ENCODE peak calls at places on chromosomes 16 and 17, in four cellular contexts. M, U, G and P are unnamed samples.

GRCh38 chr16:8623634-8624033 is 2.1 kb downstream of the METTL22 start:
- DNase-seq in M (no peak), U (peak), G (no peak), P (no peak)

GRCh38 chr16:1155353-1156110 is 2.6 kb downstream of the CACNA1H start:
- DNase-seq in M (no peak), U (no peak), G (peak), P (no peak)

GRCh38 chr16:55568151-55568693 is 1.7 kb downstream of the CAPNS2 start:
- DNase-seq in M (no peak), U (no peak), G (no peak), P (no peak)

GRCh38 chr16:1084971-1085370 is 11.1 kb downstream of the C1QTNF8 start:
- DNase-seq in M (no peak), U (no peak), G (no peak), P (no peak)

GRCh38 chr17:50139950-50140885 is 10.3 kb upstream of the SAMD14 start:
- DNase-seq in M (no peak), U (peak), G (peak), P (peak)

GRCh38 chr16:61362583-61362982 is 673.7 kb downstream of the CDH8 start:
- DNase-seq in M (no peak), U (no peak), G (no peak), P (no peak)

GRCh38 chr17:42405963-42406495 is 17.0 kb downstream of the CAVIN1 start:
- DNase-seq in M (no peak), U (peak), G (peak), P (peak)

GRCh38 chr16:53881371-53881770 is 177.4 kb downstream of the FTO start:
- DNase-seq in M (no peak), U (peak), G (peak), P (no peak)

GRCh38 chr17:50187741-50188520 is 13.5 kb downstream of the COL1A1 start:
- DNase-seq in M (no peak), U (no peak), G (no peak), P (no peak)

GRCh38 chr16:81455006-81455405 is 10.4 kb downstream of the CMIP start:
- DNase-seq in M (no peak), U (no peak), G (no peak), P (no peak)

GRCh38 chr16:75219838-75220237 is 1.1 kb downstream of the CTRB1 start:
- DNase-seq in M (no peak), U (no peak), G (no peak), P (no peak)

GRCh38 chr16:9836118-9836736 is 346.0 kb downstream of the GRIN2A start:
- DNase-seq in M (no peak), U (peak), G (no peak), P (peak)

GRCh38 chr16:88941051-88941932 is 35.7 kb downstream of the CBFA2T3 start:
- DNase-seq in M (no peak), U (no peak), G (no peak), P (no peak)

GRCh38 chr17:49739662-49740271 is 24.2 kb downstream of the FAM117A start:
- DNase-seq in M (no peak), U (peak), G (peak), P (peak)

GRCh38 chr17:50397919-50398285 is 579 bp upstream of the LRRC59 start:
- DNase-seq in M (no peak), U (peak), G (no peak), P (no peak)

GRCh38 chr16:80997139-80997798 is 9.4 kb downstream of the CMC2 start:
- DNase-seq in M (peak), U (peak), G (peak), P (peak)

GRCh38 chr17:66906321-66907278 is 57.9 kb upstream of the CACNG4 start:
- DNase-seq in M (peak), U (peak), G (peak), P (peak)

GRCh38 chr17:82101301-82101715 is 3.3 kb upstream of the FASN start:
- DNase-seq in M (no peak), U (no peak), G (no peak), P (no peak)
- TF ChIP-seq MYC in M (no peak), U (no peak), G (no peak), P (no peak)

GRCh38 chr17:283911-284675 is 68.5 kb downstream of the RPH3AL start:
- DNase-seq in M (no peak), U (no peak), G (no peak), P (no peak)
- H3K9ac ChIP-seq in M (no peak), U (no peak), G (no peak), P (no peak)

DNA sequence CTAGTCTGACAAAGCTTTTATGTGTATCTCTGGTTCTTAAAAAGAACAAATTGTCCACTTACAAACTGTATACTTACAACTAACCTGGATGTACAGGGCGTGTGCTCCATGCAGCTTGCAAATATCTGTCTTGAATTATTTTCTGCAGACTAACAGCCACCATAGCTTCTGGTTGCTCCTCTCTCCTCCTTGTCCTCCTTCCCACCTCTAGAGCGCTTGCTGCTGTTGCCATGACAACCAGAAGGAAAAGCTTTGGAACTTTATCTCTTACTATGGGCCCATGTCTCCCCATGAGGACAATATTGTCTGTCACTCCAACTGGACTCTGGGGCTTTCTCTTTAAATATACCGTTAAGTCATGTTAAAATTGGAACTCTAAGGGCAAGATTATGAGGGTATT is 71.5 kb upstream of the DHX40 start:
- DNase-seq in M (no peak), U (no peak), G (no peak), P (no peak)
- TF ChIP-seq MYC in M (no peak), U (no peak), G (no peak), P (no peak)

DNA sequence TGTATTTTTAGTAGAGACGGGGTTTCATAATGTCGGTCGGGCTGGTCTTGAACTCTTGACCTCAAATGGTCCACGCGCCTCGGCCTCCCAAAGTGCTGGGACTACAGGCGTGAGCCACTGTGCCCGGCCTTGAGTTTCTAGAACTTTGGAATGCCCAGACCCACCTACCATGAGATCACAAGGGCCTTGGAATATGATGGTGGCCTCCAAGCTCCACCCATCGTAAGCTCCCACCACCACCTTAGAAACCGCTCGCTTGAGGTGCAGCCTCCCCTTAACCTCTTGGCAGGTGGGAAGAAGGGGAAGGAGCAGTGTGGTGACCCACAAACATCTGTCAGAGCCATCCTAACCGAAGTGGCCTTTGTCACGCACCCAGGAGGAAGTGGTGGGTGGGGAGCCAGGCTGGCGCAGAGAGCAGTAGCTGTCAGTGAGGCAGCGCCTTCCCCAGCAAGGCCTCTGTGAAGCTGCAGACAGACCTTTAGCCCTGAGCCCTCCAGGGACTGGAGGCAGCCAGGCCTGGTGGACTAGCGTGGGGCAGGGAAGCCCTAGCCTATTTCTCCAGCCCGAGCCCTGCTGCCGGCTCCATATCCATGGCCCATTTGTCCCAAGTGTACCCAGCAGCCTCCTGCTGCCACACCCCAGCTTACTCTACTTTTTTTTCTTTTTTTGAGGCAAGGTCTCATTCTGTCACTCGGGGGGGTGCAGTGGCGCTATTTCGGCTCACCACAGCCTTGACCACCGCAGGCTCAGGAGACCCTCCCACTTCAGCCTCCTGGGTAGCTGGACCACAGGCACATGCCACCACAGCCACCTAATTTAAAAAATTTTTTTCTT is 13.1 kb upstream of the SEPHS2 start:
- DNase-seq in M (peak), U (no peak), G (peak), P (no peak)
- H3K9ac ChIP-seq in M (peak), U (peak), G (peak), P (no peak)

DNA sequence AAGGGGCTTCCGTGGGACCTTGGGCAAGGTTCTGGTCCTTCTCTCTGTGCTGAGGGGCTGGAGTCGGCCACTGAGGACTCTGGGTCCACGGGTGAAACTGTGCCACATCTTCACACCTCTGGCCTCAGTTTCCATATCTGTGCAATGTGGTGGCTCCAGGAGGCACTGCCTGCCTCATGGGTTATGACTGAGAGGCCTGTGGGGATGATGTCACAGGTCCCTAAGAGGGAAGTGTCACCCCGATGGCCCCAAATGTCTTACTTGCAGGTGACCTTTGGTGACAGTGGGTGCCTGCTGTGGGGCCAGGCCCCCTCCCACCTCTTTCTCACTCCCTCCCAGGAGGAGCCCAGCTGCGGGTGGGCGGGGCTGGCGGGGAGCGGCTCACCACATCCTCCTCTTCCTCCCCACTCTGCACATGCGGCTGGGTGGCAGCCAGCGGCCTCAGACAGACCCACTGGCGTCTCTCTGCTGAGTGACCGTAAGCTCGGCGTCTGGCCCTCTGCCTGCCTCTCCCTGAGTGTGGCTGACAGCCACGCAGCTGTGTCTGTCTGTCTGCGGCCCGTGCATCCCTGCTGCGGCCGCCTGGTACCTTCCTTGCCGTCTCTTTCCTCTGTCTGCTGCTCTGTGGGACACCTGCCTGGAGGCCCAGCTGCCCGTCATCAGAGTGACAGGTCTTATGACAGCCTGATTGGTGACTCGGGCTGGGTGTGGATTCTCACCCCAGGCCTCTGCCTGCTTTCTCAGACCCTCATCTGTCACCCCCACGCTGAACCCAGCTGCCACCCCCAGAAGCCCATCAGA is at the start of gene IL21R:
- DNase-seq in M (peak), U (peak), G (no peak), P (no peak)
- TF ChIP-seq MYC in M (no peak), U (no peak), G (no peak), P (no peak)

GRCh38 chr17:72358465-72358864 is 237.6 kb downstream of the SOX9 start:
- DNase-seq in M (no peak), U (no peak), G (no peak), P (no peak)

GRCh38 chr17:72361892-72362291 is 241.1 kb downstream of the SOX9 start:
- DNase-seq in M (no peak), U (no peak), G (no peak), P (no peak)

GRCh38 chr17:72359811-72360210 is 239.0 kb downstream of the SOX9 start:
- DNase-seq in M (no peak), U (no peak), G (no peak), P (no peak)

GRCh38 chr17:72359274-72359673 is 238.5 kb downstream of the SOX9 start:
- DNase-seq in M (no peak), U (no peak), G (no peak), P (no peak)

DNA sequence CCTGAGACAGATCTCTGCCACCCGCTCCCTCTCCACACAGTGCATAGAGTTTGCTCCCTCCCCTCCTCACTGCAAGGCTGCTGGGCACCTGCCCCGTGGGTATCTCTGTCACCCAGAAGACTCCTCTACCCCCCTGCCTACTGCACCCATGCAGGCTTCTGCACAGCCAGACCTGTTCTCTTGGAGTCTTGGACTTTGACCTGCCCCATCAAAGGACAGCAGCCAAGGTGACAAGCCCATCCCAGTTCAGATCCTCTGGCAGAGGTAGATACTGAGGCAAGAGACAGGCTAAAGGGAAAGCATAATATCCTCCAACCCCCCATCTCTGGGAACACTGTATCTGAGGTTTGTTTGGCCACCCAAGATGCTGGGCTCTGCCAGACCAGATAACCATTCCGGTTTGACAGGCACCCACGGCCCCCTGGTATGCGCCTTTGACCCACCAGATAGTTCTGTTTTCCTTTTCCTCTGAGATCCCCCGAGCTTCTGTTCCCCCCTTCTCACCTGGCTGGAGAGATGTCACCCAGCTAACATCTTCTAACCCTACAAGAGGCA is 239.6 kb downstream of the SOX9 start:
- DNase-seq in M (no peak), U (no peak), G (peak), P (no peak)
- H3K9ac ChIP-seq in M (no peak), U (no peak), G (no peak), P (no peak)

DNA sequence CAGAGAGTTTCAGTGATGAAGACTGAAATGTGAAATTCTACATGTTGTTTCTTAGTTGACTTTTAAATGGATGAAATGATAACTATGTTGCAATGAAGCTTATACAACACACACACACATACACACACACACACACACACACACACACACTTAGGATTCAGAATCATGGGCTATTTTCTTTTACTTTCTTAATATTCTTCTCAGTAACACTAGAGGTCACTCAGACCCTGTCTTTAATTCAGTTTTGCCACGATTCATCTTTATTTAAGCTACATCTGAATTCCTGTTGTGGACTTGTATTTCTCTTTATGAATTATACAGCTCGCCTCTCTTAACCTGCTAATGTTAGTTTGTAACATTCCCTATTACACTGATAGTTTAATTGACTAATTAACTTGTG is 109.6 kb upstream of the GOT2 start:
- DNase-seq in M (peak), U (peak), G (peak), P (peak)
- TF ChIP-seq MYC in M (no peak), U (no peak), G (no peak), P (no peak)

DNA sequence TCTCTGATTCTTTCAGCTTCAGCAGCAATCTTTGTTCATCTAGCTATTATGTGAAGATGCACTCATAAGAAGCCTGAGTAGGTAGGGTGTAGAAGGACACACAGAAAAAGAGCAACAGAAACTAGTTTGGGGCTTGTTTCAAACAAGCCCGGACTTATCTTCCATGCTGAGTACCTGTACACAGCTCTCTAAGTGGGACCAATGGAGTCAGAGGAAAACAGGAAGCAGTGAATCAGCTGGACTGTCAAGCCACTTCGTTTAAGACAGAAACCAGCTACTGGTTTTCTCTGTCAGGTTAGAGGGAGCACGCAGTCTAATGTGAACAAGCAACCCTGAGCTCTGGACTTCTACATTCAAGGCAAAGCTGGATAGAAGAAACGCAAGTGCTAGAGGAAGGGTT is 16.0 kb downstream of the MAP2K6 start:
- DNase-seq in M (no peak), U (no peak), G (no peak), P (peak)
- H3K9ac ChIP-seq in M (no peak), U (no peak), G (no peak), P (no peak)

GRCh38 chr17:79617740-79618382 is 7.0 kb upstream of the RBFOX3 start:
- DNase-seq in M (no peak), U (no peak), G (no peak), P (no peak)

GRCh38 chr17:79619636-79620206 is 8.9 kb upstream of the RBFOX3 start:
- DNase-seq in M (no peak), U (no peak), G (no peak), P (no peak)

GRCh38 chr17:79617304-79617703 is 6.5 kb upstream of the RBFOX3 start:
- DNase-seq in M (no peak), U (no peak), G (no peak), P (no peak)

GRCh38 chr17:79619196-79619595 is 8.3 kb upstream of the RBFOX3 start:
- DNase-seq in M (no peak), U (no peak), G (no peak), P (no peak)

GRCh38 chr17:79618383-79619067 is 7.7 kb upstream of the RBFOX3 start:
- DNase-seq in M (no peak), U (no peak), G (no peak), P (no peak)
- TF ChIP-seq MYC in M (no peak), U (no peak), G (no peak), P (no peak)